ENCODE peak calls at places on chromosome 2, in seven cellular contexts. S is uterus, Q is ovary, P is A549, Y is H9, M is heart left ventricle, A is GM23338. F is an unnamed sample.

GRCh38 chr2:101200714-101201113 is 49.5 kb upstream of the TBC1D8 start:
- DNase-seq in S (no peak), A (no peak), P (no peak), Y (no peak), M (no peak), Q (no peak), F (no peak)

GRCh38 chr2:56369316-56369715 is 185.5 kb downstream of the CCDC85A start:
- DNase-seq in P (no peak), S (no peak), A (no peak), Q (no peak), Y (no peak), M (no peak), F (no peak)

GRCh38 chr2:62197609-62198236 is 1.8 kb downstream of the B3GNT2 start:
- DNase-seq in Y (no peak), M (peak; percentile 74), S (peak; percentile 22), P (peak; percentile 41), A (peak; percentile 72), Q (peak; percentile 32), F (no peak)

GRCh38 chr2:190318514-190318913 is 1.1 kb downstream of the HIBCH start:
- DNase-seq in P (no peak), S (no peak), Q (no peak), A (no peak), Y (no peak), M (no peak), F (no peak)

GRCh38 chr2:178891265-178891958 is 84.2 kb upstream of the TTN start:
- DNase-seq in M (peak; percentile 46), S (peak; percentile 27), Y (peak; percentile 64), A (peak; percentile 95), P (peak; percentile 8), Q (peak; percentile 42), F (peak; percentile 62)

GRCh38 chr2:98158305-98158704 is 71.3 kb downstream of the VWA3B start:
- DNase-seq in Y (peak; percentile 12), M (peak; percentile 78), A (no peak), S (no peak), P (no peak), Q (no peak), F (no peak)

GRCh38 chr2:161995553-161996016 is 78.4 kb downstream of the DPP4 start:
- DNase-seq in Q (no peak), P (no peak), Y (no peak), S (no peak), M (no peak), A (no peak), F (no peak)

GRCh38 chr2:176092270-176093144 is at the start of gene HOXD13:
- DNase-seq in Q (no peak), Y (peak; percentile 86), M (no peak), S (no peak), A (peak; percentile 88), P (no peak), F (no peak)

GRCh38 chr2:230326453-230327417 is at the start of gene SP140L:
- DNase-seq in S (peak; percentile 58), A (peak; percentile 9), Y (no peak), M (peak; percentile 84), P (peak; percentile 24), Q (peak; percentile 66), F (peak; percentile 81)

GRCh38 chr2:70182689-70183088 is 8.1 kb downstream of the C2orf42 start:
- DNase-seq in A (no peak), M (no peak), S (no peak), P (no peak), Y (no peak), Q (no peak), F (no peak)

GRCh38 chr2:207955456-207955855 is 69.9 kb downstream of the PLEKHM3 start:
- DNase-seq in M (no peak), P (no peak), Q (no peak), S (no peak), A (no peak), Y (no peak), F (no peak)

GRCh38 chr2:179636995-179637394 is 224.4 kb downstream of the ZNF385B start:
- DNase-seq in Y (no peak), Q (no peak), P (no peak), S (no peak), M (no peak), A (no peak), F (no peak)

GRCh38 chr2:102057502-102058292 is 65.9 kb downstream of the IL1R2 start:
- DNase-seq in Y (no peak), S (no peak), Q (peak; percentile 63), P (no peak), A (no peak), M (peak; percentile 63), F (no peak)

GRCh38 chr2:197851451-197851850 is 47.1 kb downstream of the PLCL1 start:
- DNase-seq in S (no peak), Q (no peak), P (no peak), M (no peak), A (peak; percentile 51), Y (peak; percentile 36), F (no peak)

DNA sequence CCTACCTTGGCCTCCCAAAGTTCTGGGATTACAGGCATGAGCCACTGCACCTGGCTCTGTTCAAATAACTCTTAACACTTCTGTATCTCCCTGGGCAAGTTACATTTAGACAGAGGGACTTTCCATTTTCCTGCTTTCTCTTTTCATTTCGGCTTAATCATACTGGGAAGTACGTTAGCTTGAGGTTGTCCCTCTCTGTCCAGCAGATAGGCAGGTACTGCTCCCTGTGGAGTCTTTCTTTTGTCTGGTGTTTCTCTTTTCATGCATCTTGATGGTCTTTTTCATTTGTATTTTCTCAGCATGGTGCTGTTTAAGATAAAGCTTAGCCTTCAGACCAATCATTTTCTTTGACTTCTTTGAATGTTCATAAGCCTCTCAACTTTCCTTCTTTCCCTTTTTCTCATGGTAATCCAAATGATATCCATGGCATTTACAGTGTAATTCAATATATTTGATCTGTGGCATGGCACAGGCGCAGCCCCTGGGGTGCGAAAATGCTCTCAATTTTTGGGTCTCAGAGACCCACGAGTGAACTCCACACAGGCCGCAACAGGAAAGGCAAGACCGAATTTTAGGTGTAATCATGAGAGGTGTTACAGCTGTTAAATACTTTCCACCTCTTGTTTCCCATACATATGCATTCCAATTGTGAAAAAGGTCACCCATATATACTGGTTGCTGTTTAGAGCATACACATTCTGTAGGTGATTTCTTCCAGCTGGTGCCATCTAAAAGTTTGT is 99.9 kb upstream of the MYO3B start:
- DNase-seq in S (no peak), Q (no peak), P (no peak), Y (no peak), A (peak; percentile 47), M (no peak), F (no peak)
- H3K27ac ChIP-seq in S (no peak overlapping the region), Q (no peak overlapping the region), P (no peak overlapping the region), Y (no peak overlapping the region), A (peak overlapping the region; percentile 76), M (no peak overlapping the region), F (no peak overlapping the region)

GRCh38 chr2:203873461-203873860 is 5.9 kb downstream of the CTLA4 start:
- DNase-seq in P (no peak), S (no peak), Q (no peak), M (no peak), A (no peak), Y (no peak), F (no peak)
- H3K4me1 ChIP-seq in P (no peaks in the 10 kb centered on the region), S (no peaks in the 10 kb centered on the region), Q (no peaks in the 10 kb centered on the region), M (no peaks in the 10 kb centered on the region), A (no peaks in the 10 kb centered on the region), Y (no peaks in the 10 kb centered on the region), F (peaks cover 51% of the 10 kb centered on the region)

DNA sequence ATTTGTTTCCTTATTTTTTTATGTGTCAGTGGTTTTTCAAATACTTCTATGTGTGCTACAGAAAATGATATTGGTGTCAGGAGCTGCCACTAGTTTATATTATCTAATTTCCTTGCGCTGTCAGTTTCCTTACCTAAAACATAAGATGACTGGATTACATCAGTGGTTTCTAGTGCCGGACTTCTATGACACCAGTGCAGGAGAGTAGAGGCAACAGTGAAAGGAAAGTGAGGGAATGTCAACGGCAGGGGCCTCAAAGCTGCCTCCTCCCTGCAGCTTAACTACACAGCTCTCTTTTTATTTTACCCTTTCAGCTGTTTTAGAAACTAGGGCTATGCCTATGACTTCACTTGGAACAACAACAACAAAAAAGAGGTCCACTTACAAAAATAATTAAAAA is 6.5 kb downstream of the ERBB4 start:
- DNase-seq in S (no peak), Y (no peak), M (no peak), Q (no peak), P (no peak), A (no peak), F (no peak)
- TF ChIP-seq CTCF in S (no peak), Y (no peak), M (no peak), Q (no peak), P (no peak), A (no peak), F (no peak)

GRCh38 chr2:77156599-77156998 is 365.6 kb downstream of the LRRTM4 start:
- DNase-seq in Y (no peak), M (no peak), Q (no peak), A (no peak), S (no peak), P (no peak), F (no peak)

GRCh38 chr2:77161009-77161408 is 361.2 kb downstream of the LRRTM4 start:
- DNase-seq in M (no peak), Y (no peak), P (no peak), Q (no peak), A (no peak), S (no peak), F (no peak)
- H3K27ac ChIP-seq in M (no peak overlapping the region), Y (no peak overlapping the region), P (no peak overlapping the region), Q (no peak overlapping the region), A (no peak overlapping the region), S (no peak overlapping the region), F (no peak overlapping the region)

GRCh38 chr2:188360485-188361263 is 69.0 kb downstream of the GULP1 start:
- DNase-seq in S (no peak), M (no peak), P (no peak), Q (no peak), A (no peak), Y (no peak), F (no peak)
- H3K4me1 ChIP-seq in S (no peaks in the 10 kb centered on the region), M (no peaks in the 10 kb centered on the region), P (peaks cover 7% of the 10 kb centered on the region), Q (no peaks in the 10 kb centered on the region), A (peaks cover 62% of the 10 kb centered on the region), Y (peaks cover 9% of the 10 kb centered on the region), F (no peaks in the 10 kb centered on the region)

GRCh38 chr2:136118819-136119716 is 1.1 kb upstream of the CXCR4 start:
- DNase-seq in S (no peak), Q (peak; percentile 19), Y (peak; percentile 60), M (peak; percentile 62), A (peak; percentile 49), P (no peak), F (peak; percentile 91)

GRCh38 chr2:136116111-136116812 is 1.7 kb downstream of the CXCR4 start:
- DNase-seq in A (peak; percentile 69), P (no peak), M (peak; percentile 52), S (no peak), Q (no peak), Y (no peak), F (peak; percentile 95)

GRCh38 chr2:136117909-136118818 is at the start of gene CXCR4:
- DNase-seq in A (peak; percentile 91), Y (peak; percentile 91), Q (peak; percentile 39), S (peak; percentile 32), M (peak; percentile 73), P (peak; percentile 49), F (peak; percentile 99)

GRCh38 chr2:136116813-136117390 is 1.0 kb downstream of the CXCR4 start:
- DNase-seq in M (peak; percentile 38), Y (peak; percentile 34), Q (peak; percentile 12), P (no peak), A (peak; percentile 41), S (no peak), F (no peak)

DNA sequence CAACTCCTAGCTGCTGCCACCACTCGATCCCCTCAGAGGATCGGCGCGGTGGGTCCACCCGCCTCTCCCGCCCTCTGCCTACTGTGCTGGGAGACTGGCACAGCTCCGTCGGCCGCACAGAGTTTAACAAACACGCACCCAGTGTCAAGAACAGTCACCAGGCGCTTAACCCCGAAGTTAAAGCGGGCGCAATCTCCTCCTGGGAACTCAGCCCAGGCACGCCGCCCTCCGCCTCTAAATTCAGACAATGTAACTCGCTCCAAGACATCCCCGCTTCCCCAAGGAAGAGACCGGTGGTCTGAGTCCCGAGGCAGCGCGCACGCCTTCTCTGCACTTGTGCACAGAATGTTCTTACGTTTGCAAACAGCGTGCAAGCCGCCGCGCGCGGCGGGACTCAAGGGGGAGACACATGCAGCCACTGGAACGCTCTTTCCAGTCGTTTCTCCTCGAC is 533 bp downstream of the CXCR4 start:
- DNase-seq in M (peak; percentile 35), P (peak; percentile 21), Q (no peak), A (peak; percentile 55), S (no peak), Y (peak; percentile 47), F (peak; percentile 60)
- TF ChIP-seq CTCF in M (no peak), P (no peak), Q (no peak), A (no peak), S (no peak), Y (no peak), F (no peak)